ENCODE peak calls at places on chromosomes 13 and 19, in five cellular contexts. One of them, this sample, is unnamed.

GRCh38 chr19:51258165-51258564 is 7.3 kb downstream of the SIGLECL1 start:
- DNase-seq in Karpas-422: peak; percentile 64
- DNase-seq in GM23248: no peak
- DNase-seq in fibroblast of lung: no peak
- DNase-seq in H9: no peak
- DNase-seq in this sample: no peak

GRCh38 chr19:16702123-16702522 is 17.5 kb upstream of the NWD1 start:
- DNase-seq in H9: no peak
- DNase-seq in Karpas-422: no peak
- DNase-seq in fibroblast of lung: peak; percentile 60
- DNase-seq in GM23248: peak; percentile 89
- DNase-seq in this sample: no peak

GRCh38 chr19:7197760-7198696 is 96.2 kb downstream of the INSR start:
- DNase-seq in Karpas-422: peak; percentile 95
- DNase-seq in GM23248: peak; percentile 98
- DNase-seq in H9: peak; percentile 91
- DNase-seq in fibroblast of lung: peak; percentile 94
- DNase-seq in this sample: peak; percentile 92

GRCh38 chr13:99859178-99860177 is 112.1 kb downstream of the ZIC5 start:
- DNase-seq in GM23248: no peak
- DNase-seq in fibroblast of lung: no peak
- DNase-seq in Karpas-422: no peak
- DNase-seq in H9: no peak
- DNase-seq in this sample: no peak

GRCh38 chr19:38792250-38793111 is 3.5 kb downstream of the LGALS7B start:
- DNase-seq in H9: peak; percentile 77
- DNase-seq in GM23248: peak; percentile 44
- DNase-seq in fibroblast of lung: peak; percentile 14
- DNase-seq in Karpas-422: no peak
- DNase-seq in this sample: no peak

GRCh38 chr19:4083677-4084546 is 17.2 kb upstream of the ZBTB7A start:
- DNase-seq in Karpas-422: no peak
- DNase-seq in GM23248: no peak
- DNase-seq in H9: peak; percentile 71
- DNase-seq in fibroblast of lung: no peak
- DNase-seq in this sample: peak; percentile 40

GRCh38 chr19:8487137-8487851 is 15.1 kb downstream of the PRAM1 start:
- DNase-seq in H9: no peak
- DNase-seq in Karpas-422: no peak
- DNase-seq in fibroblast of lung: no peak
- DNase-seq in GM23248: no peak
- DNase-seq in this sample: peak; percentile 64

GRCh38 chr19:8973501-8974091 is 36.6 kb downstream of the MUC16 start:
- DNase-seq in H9: no peak
- DNase-seq in fibroblast of lung: no peak
- DNase-seq in GM23248: peak; percentile 16
- DNase-seq in Karpas-422: peak; percentile 71
- DNase-seq in this sample: peak; percentile 53

GRCh38 chr13:50012396-50013169 is 2.7 kb upstream of the KCNRG start:
- DNase-seq in Karpas-422: no peak
- DNase-seq in GM23248: no peak
- DNase-seq in fibroblast of lung: peak; percentile 31
- DNase-seq in H9: no peak
- DNase-seq in this sample: no peak

GRCh38 chr13:40539954-40540706 is 126.3 kb downstream of the FOXO1 start:
- DNase-seq in fibroblast of lung: peak; percentile 82
- DNase-seq in H9: peak; percentile 49
- DNase-seq in GM23248: peak; percentile 73
- DNase-seq in Karpas-422: no peak
- DNase-seq in this sample: no peak

GRCh38 chr19:17654993-17655392 is 33.2 kb downstream of the UNC13A start:
- DNase-seq in H9: peak; percentile 79
- DNase-seq in fibroblast of lung: no peak
- DNase-seq in GM23248: no peak
- DNase-seq in Karpas-422: peak; percentile 83
- DNase-seq in this sample: peak; percentile 20

GRCh38 chr13:114068723-114069322 is 63.6 kb downstream of the RASA3 start:
- DNase-seq in GM23248: peak; percentile 86
- DNase-seq in fibroblast of lung: peak; percentile 81
- DNase-seq in Karpas-422: no peak
- DNase-seq in H9: no peak
- DNase-seq in this sample: no peak
- H3K9ac ChIP-seq in GM23248: peak overlapping the region; percentile 95
- H3K9ac ChIP-seq in fibroblast of lung: peak overlapping the region; percentile 39
- H3K9ac ChIP-seq in Karpas-422: no peak overlapping the region
- H3K9ac ChIP-seq in H9: no peak overlapping the region
- H3K9ac ChIP-seq in this sample: no peak overlapping the region

GRCh38 chr19:45469835-45470146 is 2.0 kb downstream of the FOSB start:
- DNase-seq in H9: no peak
- DNase-seq in GM23248: no peak
- DNase-seq in Karpas-422: peak; percentile 95
- DNase-seq in fibroblast of lung: no peak
- DNase-seq in this sample: peak; percentile 78
- H4K20me1 ChIP-seq in H9: no peaks in the 10 kb centered on the region
- H4K20me1 ChIP-seq in GM23248: no peaks in the 10 kb centered on the region
- H4K20me1 ChIP-seq in Karpas-422: no peaks in the 10 kb centered on the region
- H4K20me1 ChIP-seq in fibroblast of lung: no peaks in the 10 kb centered on the region
- H4K20me1 ChIP-seq in this sample: peaks cover 14% of the 10 kb centered on the region

GRCh38 chr13:46641274-46642081 is 88.5 kb downstream of the LRCH1 start:
- DNase-seq in Karpas-422: no peak
- DNase-seq in GM23248: peak; percentile 34
- DNase-seq in H9: no peak
- DNase-seq in fibroblast of lung: no peak
- DNase-seq in this sample: no peak

GRCh38 chr13:46638262-46638661 is 85.3 kb downstream of the LRCH1 start:
- DNase-seq in Karpas-422: no peak
- DNase-seq in H9: no peak
- DNase-seq in GM23248: no peak
- DNase-seq in fibroblast of lung: no peak
- DNase-seq in this sample: no peak

GRCh38 chr13:46637213-46637612 is 84.2 kb downstream of the LRCH1 start:
- DNase-seq in GM23248: no peak
- DNase-seq in fibroblast of lung: no peak
- DNase-seq in H9: no peak
- DNase-seq in Karpas-422: no peak
- DNase-seq in this sample: no peak

GRCh38 chr13:46640843-46641242 is 87.9 kb downstream of the LRCH1 start:
- DNase-seq in GM23248: peak; percentile 74
- DNase-seq in fibroblast of lung: peak; percentile 28
- DNase-seq in Karpas-422: no peak
- DNase-seq in H9: no peak
- DNase-seq in this sample: no peak

GRCh38 chr13:46639033-46639981 is 86.3 kb downstream of the LRCH1 start:
- DNase-seq in GM23248: no peak
- DNase-seq in H9: no peak
- DNase-seq in Karpas-422: no peak
- DNase-seq in fibroblast of lung: no peak
- DNase-seq in this sample: no peak
- H3K9ac ChIP-seq in GM23248: no peak overlapping the region
- H3K9ac ChIP-seq in H9: no peak overlapping the region
- H3K9ac ChIP-seq in Karpas-422: no peak overlapping the region
- H3K9ac ChIP-seq in fibroblast of lung: no peak overlapping the region
- H3K9ac ChIP-seq in this sample: no peak overlapping the region

GRCh38 chr19:1425902-1426301 is 12.3 kb upstream of the RPS15 start:
- DNase-seq in fibroblast of lung: no peak
- DNase-seq in H9: no peak
- DNase-seq in Karpas-422: no peak
- DNase-seq in GM23248: no peak
- DNase-seq in this sample: no peak
- H4K20me1 ChIP-seq in fibroblast of lung: no peaks in the 10 kb centered on the region
- H4K20me1 ChIP-seq in H9: no peaks in the 10 kb centered on the region
- H4K20me1 ChIP-seq in Karpas-422: peaks cover 39% of the 10 kb centered on the region
- H4K20me1 ChIP-seq in GM23248: no peaks in the 10 kb centered on the region
- H4K20me1 ChIP-seq in this sample: peaks cover 87% of the 10 kb centered on the region

This sample was measured in DND-41.